ENCODE peak calls at places on chromosomes 11 and 22, in four cellular contexts. One of them, this sample, is unnamed.

GRCh38 chr11:126890561-126890960 is 110.0 kb downstream of the KIRREL3 start:
- DNase-seq in choroid plexus epithelial cell: no peak
- DNase-seq in mesothelial cell of epicardium: no peak
- DNase-seq in fibroblast of lung: no peak
- DNase-seq in this sample: no peak

GRCh38 chr22:50114221-50114981 is 24.6 kb downstream of the MOV10L1 start:
- DNase-seq in mesothelial cell of epicardium: no peak
- DNase-seq in fibroblast of lung: peak; percentile 81
- DNase-seq in choroid plexus epithelial cell: peak; percentile 74
- DNase-seq in this sample: peak; percentile 75

GRCh38 chr11:86179646-86180064 is 64.9 kb upstream of the EED start:
- DNase-seq in mesothelial cell of epicardium: no peak
- DNase-seq in choroid plexus epithelial cell: no peak
- DNase-seq in fibroblast of lung: no peak
- DNase-seq in this sample: peak; percentile 26

GRCh38 chr11:117882539-117882938 is 6.1 kb upstream of the FXYD6 start:
- DNase-seq in fibroblast of lung: no peak
- DNase-seq in mesothelial cell of epicardium: no peak
- DNase-seq in choroid plexus epithelial cell: no peak
- DNase-seq in this sample: no peak

GRCh38 chr11:36352919-36353318 is 56.8 kb downstream of the PRR5L start:
- DNase-seq in mesothelial cell of epicardium: no peak
- DNase-seq in fibroblast of lung: no peak
- DNase-seq in choroid plexus epithelial cell: no peak
- DNase-seq in this sample: no peak

GRCh38 chr11:1929621-1930447 is 10.3 kb downstream of the TNNT3 start:
- DNase-seq in fibroblast of lung: no peak
- DNase-seq in mesothelial cell of epicardium: no peak
- DNase-seq in choroid plexus epithelial cell: no peak
- DNase-seq in this sample: no peak

GRCh38 chr11:92687724-92688123 is 281.7 kb upstream of the MTNR1B start:
- DNase-seq in choroid plexus epithelial cell: no peak
- DNase-seq in mesothelial cell of epicardium: no peak
- DNase-seq in fibroblast of lung: no peak
- DNase-seq in this sample: no peak

GRCh38 chr11:64810271-64810890 is at the start of gene MEN1:
- DNase-seq in choroid plexus epithelial cell: peak; percentile 97
- DNase-seq in mesothelial cell of epicardium: peak; percentile 83
- DNase-seq in fibroblast of lung: peak; percentile 94
- DNase-seq in this sample: peak; percentile 97

GRCh38 chr22:24424001-24424900 is 3.1 kb upstream of the ADORA2A start:
- DNase-seq in mesothelial cell of epicardium: no peak
- DNase-seq in fibroblast of lung: no peak
- DNase-seq in choroid plexus epithelial cell: no peak
- DNase-seq in this sample: no peak

DNA sequence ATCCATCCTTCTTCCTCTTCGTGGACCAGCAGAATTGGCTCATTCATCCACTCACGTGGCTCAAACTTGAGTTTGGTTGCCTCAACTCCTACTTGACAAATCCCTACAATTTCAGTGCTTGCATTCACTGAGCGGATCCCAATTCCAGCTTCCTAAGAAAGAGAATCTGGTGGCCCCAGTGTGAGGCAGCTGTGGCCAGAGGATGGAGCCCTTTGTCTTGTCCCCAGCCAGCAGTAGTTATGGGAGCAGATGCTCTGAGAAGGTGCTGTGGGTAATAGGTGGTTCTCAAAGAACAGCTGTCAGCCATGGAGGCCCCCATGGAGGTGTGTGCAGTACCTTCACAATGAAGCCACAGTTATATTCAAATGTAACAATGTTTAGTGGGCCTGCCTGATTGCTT is 39.3 kb downstream of the KREMEN1 start:
- DNase-seq in mesothelial cell of epicardium: no peak
- DNase-seq in choroid plexus epithelial cell: no peak
- DNase-seq in fibroblast of lung: no peak
- DNase-seq in this sample: no peak
- TF ChIP-seq CTCF in mesothelial cell of epicardium: no peak
- TF ChIP-seq CTCF in choroid plexus epithelial cell: no peak
- TF ChIP-seq CTCF in fibroblast of lung: no peak
- TF ChIP-seq CTCF in this sample: no peak

DNA sequence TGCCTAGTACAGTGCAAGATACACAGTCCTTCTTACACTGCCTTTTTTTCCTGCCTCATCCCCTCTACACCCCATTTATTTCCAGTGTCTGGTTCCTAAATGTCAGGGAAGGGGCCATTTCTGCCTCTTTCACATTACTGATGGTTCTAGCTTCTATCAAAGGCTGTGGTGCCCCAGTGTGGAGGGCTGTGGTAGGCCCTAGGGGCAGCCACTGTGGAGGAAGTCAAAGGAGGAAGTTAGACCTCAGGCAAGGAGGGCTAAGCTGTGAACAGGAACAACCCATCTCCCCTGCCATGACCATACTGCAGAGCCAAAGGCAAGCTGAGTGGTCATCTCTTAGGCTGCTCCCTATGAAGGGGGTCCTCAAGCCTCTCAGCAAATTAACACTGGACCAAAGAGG is 81.9 kb upstream of the CRTAM start:
- DNase-seq in choroid plexus epithelial cell: no peak
- DNase-seq in mesothelial cell of epicardium: no peak
- DNase-seq in fibroblast of lung: no peak
- DNase-seq in this sample: no peak
- TF ChIP-seq CTCF in choroid plexus epithelial cell: peak; percentile 42
- TF ChIP-seq CTCF in mesothelial cell of epicardium: no peak
- TF ChIP-seq CTCF in fibroblast of lung: no peak
- TF ChIP-seq CTCF in this sample: no peak

DNA sequence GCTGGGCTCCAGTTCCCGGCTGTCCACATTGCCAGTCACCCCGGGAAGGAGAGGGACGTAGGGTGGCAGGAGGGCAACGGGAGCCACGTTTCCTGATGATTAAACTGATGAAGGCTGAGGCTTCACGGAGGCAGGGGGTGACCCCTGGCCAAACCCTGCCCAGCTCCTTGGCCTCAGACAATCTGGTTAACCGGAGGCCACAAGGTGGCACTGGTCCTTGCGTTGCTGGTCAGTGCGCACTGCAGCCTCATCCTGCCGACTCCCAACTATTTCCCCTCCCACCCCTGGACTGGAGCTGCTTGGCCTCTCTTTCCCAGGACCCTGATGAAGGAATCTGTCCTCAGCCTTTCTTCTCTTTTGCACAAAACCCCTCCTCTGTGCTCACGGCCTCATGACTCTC is 75.3 kb downstream of the PDE2A start:
- DNase-seq in choroid plexus epithelial cell: peak; percentile 58
- DNase-seq in mesothelial cell of epicardium: no peak
- DNase-seq in fibroblast of lung: peak; percentile 30
- DNase-seq in this sample: no peak
- TF ChIP-seq CTCF in choroid plexus epithelial cell: peak; percentile 75
- TF ChIP-seq CTCF in mesothelial cell of epicardium: no peak
- TF ChIP-seq CTCF in fibroblast of lung: peak; percentile 38
- TF ChIP-seq CTCF in this sample: peak; percentile 62

GRCh38 chr11:96088914-96089313 is 165.0 kb upstream of the MTMR2 start:
- DNase-seq in choroid plexus epithelial cell: no peak
- DNase-seq in fibroblast of lung: no peak
- DNase-seq in mesothelial cell of epicardium: no peak
- DNase-seq in this sample: no peak

GRCh38 chr11:96084610-96085348 is 160.9 kb upstream of the MTMR2 start:
- DNase-seq in fibroblast of lung: peak; percentile 50
- DNase-seq in choroid plexus epithelial cell: peak; percentile 56
- DNase-seq in mesothelial cell of epicardium: no peak
- DNase-seq in this sample: no peak

GRCh38 chr11:96082936-96083335 is 159.0 kb upstream of the MTMR2 start:
- DNase-seq in mesothelial cell of epicardium: no peak
- DNase-seq in fibroblast of lung: no peak
- DNase-seq in choroid plexus epithelial cell: no peak
- DNase-seq in this sample: no peak

GRCh38 chr11:96085349-96085910 is 161.5 kb upstream of the MTMR2 start:
- DNase-seq in mesothelial cell of epicardium: no peak
- DNase-seq in choroid plexus epithelial cell: no peak
- DNase-seq in fibroblast of lung: no peak
- DNase-seq in this sample: no peak

GRCh38 chr11:96086111-96086510 is 162.2 kb upstream of the MTMR2 start:
- DNase-seq in mesothelial cell of epicardium: no peak
- DNase-seq in fibroblast of lung: no peak
- DNase-seq in choroid plexus epithelial cell: no peak
- DNase-seq in this sample: no peak
- TF ChIP-seq CTCF in mesothelial cell of epicardium: no peak
- TF ChIP-seq CTCF in fibroblast of lung: no peak
- TF ChIP-seq CTCF in choroid plexus epithelial cell: no peak
- TF ChIP-seq CTCF in this sample: no peak

GRCh38 chr11:95140397-95141030 is 50.9 kb downstream of the ENDOD1 start:
- DNase-seq in fibroblast of lung: no peak
- DNase-seq in mesothelial cell of epicardium: no peak
- DNase-seq in choroid plexus epithelial cell: peak; percentile 67
- DNase-seq in this sample: no peak

GRCh38 chr11:95137299-95137698 is 47.7 kb downstream of the ENDOD1 start:
- DNase-seq in mesothelial cell of epicardium: no peak
- DNase-seq in choroid plexus epithelial cell: no peak
- DNase-seq in fibroblast of lung: no peak
- DNase-seq in this sample: no peak

GRCh38 chr11:95135880-95136279 is 46.2 kb downstream of the ENDOD1 start:
- DNase-seq in choroid plexus epithelial cell: no peak
- DNase-seq in fibroblast of lung: no peak
- DNase-seq in mesothelial cell of epicardium: no peak
- DNase-seq in this sample: no peak

GRCh38 chr11:95135155-95135554 is 45.5 kb downstream of the ENDOD1 start:
- DNase-seq in fibroblast of lung: no peak
- DNase-seq in mesothelial cell of epicardium: no peak
- DNase-seq in choroid plexus epithelial cell: no peak
- DNase-seq in this sample: no peak

DNA sequence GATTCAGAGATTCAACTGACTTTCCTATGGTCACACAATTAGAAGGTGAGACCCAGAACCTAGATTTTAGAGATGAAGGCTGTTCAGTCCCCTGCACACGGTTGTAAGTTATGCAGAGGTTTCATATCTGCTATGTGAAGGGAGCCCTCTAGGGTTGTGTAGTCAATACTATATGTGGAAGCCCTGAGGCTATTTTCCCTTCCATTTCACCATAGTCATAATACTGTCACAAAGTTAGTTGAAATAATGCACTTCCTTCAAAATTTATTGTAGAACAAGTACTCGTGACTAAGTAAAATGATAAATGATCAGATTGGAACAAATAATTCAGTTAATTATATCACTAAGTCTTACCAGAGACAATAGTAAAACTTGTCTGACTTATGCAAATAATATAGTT is 48.8 kb downstream of the ENDOD1 start:
- DNase-seq in fibroblast of lung: peak; percentile 40
- DNase-seq in mesothelial cell of epicardium: no peak
- DNase-seq in choroid plexus epithelial cell: peak; percentile 58
- DNase-seq in this sample: no peak
- TF ChIP-seq CTCF in fibroblast of lung: no peak
- TF ChIP-seq CTCF in mesothelial cell of epicardium: no peak
- TF ChIP-seq CTCF in choroid plexus epithelial cell: peak; percentile 54
- TF ChIP-seq CTCF in this sample: peak; percentile 27

DNA sequence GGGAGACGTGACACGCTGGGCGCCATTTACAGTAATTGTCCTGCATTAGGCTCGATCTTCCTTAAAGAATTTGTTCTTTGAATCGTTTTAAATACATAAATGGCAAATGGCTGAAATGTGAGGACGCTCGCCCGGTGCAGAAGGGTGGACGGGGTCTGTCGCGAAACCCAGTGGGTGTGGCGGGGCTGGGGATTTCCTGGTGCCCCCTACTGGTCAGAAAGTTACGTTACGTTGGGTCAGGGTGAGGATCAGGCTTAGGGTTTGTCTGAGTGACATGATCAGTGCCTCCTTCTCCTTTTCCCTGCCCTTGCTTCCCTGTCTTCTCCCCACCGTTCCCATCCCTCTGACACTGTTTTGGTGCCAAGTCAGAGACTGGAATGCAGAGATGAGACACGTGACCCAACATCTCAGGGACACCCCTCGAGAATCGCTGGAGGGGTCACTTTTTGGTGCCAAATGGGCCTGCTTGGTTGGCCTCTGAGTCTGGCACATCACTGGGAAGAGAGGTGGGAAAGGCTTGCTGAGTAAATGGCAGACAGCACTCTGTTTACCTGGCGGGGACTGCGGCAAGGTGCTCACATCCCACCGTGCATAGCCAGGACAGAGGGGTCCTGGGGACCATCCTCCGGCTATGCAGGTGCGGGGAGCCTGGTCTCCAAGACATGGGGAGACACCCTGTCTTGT is 1107.6 kb downstream of the BRD1 start:
- DNase-seq in mesothelial cell of epicardium: no peak
- DNase-seq in fibroblast of lung: no peak
- DNase-seq in choroid plexus epithelial cell: no peak
- DNase-seq in this sample: no peak
- TF ChIP-seq CTCF in mesothelial cell of epicardium: peak; percentile 28
- TF ChIP-seq CTCF in fibroblast of lung: no peak
- TF ChIP-seq CTCF in choroid plexus epithelial cell: no peak
- TF ChIP-seq CTCF in this sample: no peak

This sample was measured in astrocyte of the spinal cord.